ENCODE peak calls at places on chromosomes 16 and 17, in eight cellular contexts. R, T, O, U, Q, D, Z and Y are unnamed samples.

GRCh38 chr17:66276328-66276937 is 26.0 kb upstream of the PRKCA start:
- DNase-seq in T (no peak), D (peak), O (peak), R (no peak), Z (no peak), U (no peak), Q (peak), Y (peak)

GRCh38 chr17:67992541-67993152 is 3.6 kb downstream of the C17orf58 start:
- DNase-seq in U (peak), O (no peak), D (no peak), Q (no peak), T (no peak), R (no peak), Z (no peak), Y (no peak)

GRCh38 chr17:69047368-69048263 is 13.1 kb downstream of the ABCA9 start:
- DNase-seq in O (peak), T (no peak), D (peak), Z (no peak), Q (peak), R (peak), U (no peak), Y (peak)

GRCh38 chr17:83055911-83056582 is 23.4 kb upstream of the METRNL start:
- DNase-seq in D (peak), R (peak), Q (peak), U (no peak), O (peak), Z (peak), T (no peak), Y (peak)

GRCh38 chr17:557371-557770 is 157.3 kb downstream of the VPS53 start:
- DNase-seq in U (no peak), O (no peak), D (no peak), Q (no peak), T (no peak), R (no peak), Z (no peak), Y (no peak)

GRCh38 chr17:42980766-42981397 is 517 bp downstream of the RUNDC1 start:
- DNase-seq in R (no peak), Z (peak), Q (peak), U (peak), D (peak), O (peak), T (peak), Y (peak)

GRCh38 chr16:80027007-80027965 is 426.7 kb upstream of the MAF start:
- DNase-seq in R (peak), U (peak), O (peak), Q (peak), T (peak), D (peak), Z (peak), Y (peak)

GRCh38 chr16:2963611-2964415 is at the start of gene KREMEN2:
- DNase-seq in Z (peak), D (no peak), Q (peak), O (no peak), R (no peak), U (peak), T (no peak), Y (no peak)

GRCh38 chr17:81196505-81197408 is 26.0 kb downstream of the CEP131 start:
- DNase-seq in Z (no peak), R (no peak), U (no peak), D (no peak), T (no peak), Q (no peak), O (no peak), Y (no peak)

GRCh38 chr17:67285360-67285759 is 40.4 kb upstream of the HELZ start:
- DNase-seq in Q (no peak), U (no peak), D (no peak), O (no peak), R (no peak), Z (no peak), T (no peak), Y (no peak)

GRCh38 chr17:18380471-18381157 is 3.0 kb downstream of the EVPLL start:
- DNase-seq in U (no peak), D (no peak), Z (no peak), R (no peak), O (no peak), Q (no peak), T (no peak), Y (no peak)

GRCh38 chr17:17844079-17844478 is 7.3 kb upstream of the SREBF1 start:
- DNase-seq in O (no peak), R (no peak), Z (no peak), T (no peak), U (no peak), D (no peak), Q (no peak), Y (no peak)

GRCh38 chr16:82681592-82681991 is 54.8 kb downstream of the CDH13 start:
- DNase-seq in O (no peak), D (no peak), Q (no peak), Z (no peak), U (no peak), T (no peak), R (no peak), Y (no peak)

GRCh38 chr17:49316889-49317288 is 45.2 kb downstream of the ZNF652 start:
- DNase-seq in O (no peak), Q (peak), Z (no peak), U (no peak), R (no peak), T (no peak), D (no peak), Y (no peak)

GRCh38 chr17:39486242-39486641 is 25.0 kb downstream of the CDK12 start:
- DNase-seq in O (peak), Z (no peak), Q (peak), T (no peak), D (no peak), R (no peak), U (no peak), Y (peak)

GRCh38 chr16:55380485-55380884 is 56.5 kb downstream of the IRX6 start:
- DNase-seq in Q (no peak), O (no peak), Z (no peak), T (no peak), R (no peak), U (no peak), D (no peak), Y (no peak)

GRCh38 chr17:74860229-74860998 is 729 bp upstream of the GRIN2C start:
- DNase-seq in Z (no peak), Q (no peak), R (no peak), O (no peak), D (no peak), U (peak), T (peak), Y (no peak)

GRCh38 chr17:81400154-81400938 is 5.1 kb downstream of the BAHCC1 start:
- DNase-seq in T (no peak), O (peak), R (no peak), Q (peak), U (peak), D (peak), Z (no peak), Y (peak)

GRCh38 chr16:11034005-11034404 is 89.6 kb downstream of the CLEC16A start:
- DNase-seq in Q (peak), R (peak), O (peak), Z (no peak), U (no peak), D (peak), T (no peak), Y (peak)

GRCh38 chr16:55248494-55248893 is 75.5 kb upstream of the IRX6 start:
- DNase-seq in T (no peak), U (no peak), Z (no peak), R (no peak), O (no peak), Q (no peak), D (no peak), Y (no peak)

GRCh38 chr16:46658925-46659324 is 30.1 kb downstream of the VPS35 start:
- DNase-seq in U (no peak), O (no peak), D (no peak), R (no peak), Z (no peak), T (no peak), Q (no peak), Y (no peak)

GRCh38 chr17:81909966-81910839 is 996 bp downstream of the PCYT2 start:
- DNase-seq in R (no peak), O (no peak), Z (no peak), T (no peak), Q (no peak), U (peak), D (no peak), Y (no peak)

GRCh38 chr17:77454560-77455095 is 313.9 kb downstream of the SEC14L1 start:
- DNase-seq in R (no peak), U (no peak), T (no peak), D (peak), Q (no peak), Z (no peak), O (no peak), Y (no peak)

GRCh38 chr16:3170440-3171180 is 17.4 kb upstream of the OR1F1 start:
- DNase-seq in D (no peak), Z (no peak), U (peak), T (no peak), O (no peak), Q (no peak), R (no peak), Y (no peak)

GRCh38 chr17:63702616-63703015 is 2.7 kb upstream of the LIMD2 start:
- DNase-seq in O (no peak), Z (no peak), Q (no peak), D (no peak), R (peak), U (no peak), T (no peak), Y (no peak)

GRCh38 chr16:1874854-1875253 is 2.9 kb upstream of the MEIOB start:
- DNase-seq in Q (no peak), U (no peak), T (no peak), Z (no peak), D (no peak), O (no peak), R (no peak), Y (no peak)

GRCh38 chr16:24848065-24848464 is 2.3 kb downstream of the SLC5A11 start:
- DNase-seq in O (peak), Q (peak), Z (no peak), D (peak), U (no peak), T (no peak), R (no peak), Y (peak)

GRCh38 chr16:85969591-85969990 is 70.6 kb downstream of the IRF8 start:
- DNase-seq in T (no peak), Q (no peak), O (no peak), R (no peak), U (no peak), D (no peak), Z (no peak), Y (no peak)

GRCh38 chr16:86133847-86134375 is 234.9 kb downstream of the IRF8 start:
- DNase-seq in D (no peak), Q (no peak), Z (no peak), T (no peak), O (no peak), U (no peak), R (no peak), Y (no peak)

GRCh38 chr17:55284944-55285339 is 20.2 kb downstream of the HLF start:
- DNase-seq in Z (no peak), D (no peak), Q (no peak), R (no peak), O (no peak), U (no peak), T (no peak), Y (peak)

GRCh38 chr17:82888583-82889495 is 49.0 kb upstream of the ZNF750 start:
- DNase-seq in R (no peak), Q (no peak), T (no peak), U (no peak), Z (no peak), O (no peak), D (no peak), Y (no peak)

GRCh38 chr16:53913082-53913870 is 209.3 kb downstream of the FTO start:
- DNase-seq in U (no peak), R (peak), Q (peak), D (peak), Z (no peak), T (no peak), O (peak), Y (peak)

GRCh38 chr16:70612931-70613330 is 33.4 kb upstream of the IL34 start:
- DNase-seq in R (no peak), T (no peak), D (no peak), Z (no peak), Q (no peak), U (no peak), O (no peak), Y (no peak)

GRCh38 chr16:26186221-26186620 is 494.5 kb downstream of the HS3ST4 start:
- DNase-seq in D (no peak), U (no peak), O (no peak), Z (no peak), R (no peak), Q (no peak), T (no peak), Y (no peak)

GRCh38 chr16:31276600-31276999 is 16.8 kb downstream of the ITGAM start:
- DNase-seq in O (no peak), D (no peak), Z (no peak), R (no peak), T (no peak), U (no peak), Q (no peak), Y (no peak)

GRCh38 chr17:229130-229944 is 47.9 kb upstream of the DOC2B start:
- DNase-seq in O (no peak), Z (no peak), D (no peak), R (peak), U (no peak), Q (no peak), T (no peak), Y (no peak)

GRCh38 chr17:16653367-16654041 is at the start of gene ZNF624:
- DNase-seq in Z (peak), Q (peak), O (peak), D (peak), U (peak), T (peak), R (peak), Y (peak)

DNA sequence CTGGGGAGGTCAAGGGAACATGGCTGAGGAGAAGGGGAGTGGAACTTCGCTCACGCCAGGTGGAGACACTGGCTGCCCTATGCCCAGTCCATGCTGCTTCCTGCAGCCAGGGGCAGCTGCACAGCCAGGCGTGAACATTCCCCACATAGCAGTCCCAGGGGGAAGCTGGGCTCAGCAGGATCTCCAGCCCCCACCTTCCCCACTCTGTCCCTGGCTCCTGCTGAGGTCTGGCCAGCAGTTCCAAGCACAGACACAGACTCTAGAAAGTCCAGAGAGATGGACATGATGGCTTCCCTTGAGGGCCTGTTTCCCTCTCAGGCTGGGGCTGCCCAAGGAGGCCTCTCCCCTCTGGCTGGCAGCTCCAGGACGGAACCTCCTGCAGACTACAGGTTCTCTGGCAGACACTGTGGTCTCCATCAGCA is 9.3 kb downstream of the JUP start:
- DNase-seq in T (no peak), D (no peak), O (no peak), R (no peak), Q (no peak), U (peak), Z (no peak), Y (no peak)
- TF ChIP-seq CTCF in T (no peak), D (peak), O (no peak), R (no peak), Q (no peak), U (no peak), Z (no peak), Y (no peak)

GRCh38 chr16:52677487-52677886 is 130.5 kb upstream of the TOX3 start:
- DNase-seq in O (no peak), Q (peak), T (no peak), U (no peak), Z (no peak), D (no peak), R (no peak), Y (no peak)
- TF ChIP-seq CTCF in O (no peak), Q (no peak), T (no peak), U (no peak), Z (no peak), D (no peak), R (no peak), Y (no peak)

GRCh38 chr17:78575899-78576298 is 1.3 kb downstream of the DNAH17 start:
- DNase-seq in Z (no peak), O (no peak), T (no peak), U (no peak), D (no peak), Q (no peak), R (no peak), Y (no peak)
- TF ChIP-seq CTCF in Z (no peak), O (no peak), T (no peak), U (no peak), D (no peak), Q (no peak), R (no peak), Y (no peak)

GRCh38 chr17:9298776-9299295 is 276.8 kb downstream of the STX8 start:
- DNase-seq in Z (no peak), U (no peak), O (no peak), T (no peak), R (no peak), D (no peak), Q (no peak), Y (no peak)
- TF ChIP-seq CTCF in Z (no peak), U (no peak), O (no peak), T (no peak), R (no peak), D (no peak), Q (no peak), Y (no peak)

GRCh38 chr16:58513874-58514273 is 1.4 kb upstream of the SETD6 start:
- DNase-seq in Q (no peak), O (no peak), R (no peak), T (no peak), U (no peak), Z (no peak), D (no peak), Y (peak)

GRCh38 chr16:58516768-58517107 is 1.4 kb downstream of the SETD6 start:
- DNase-seq in Q (no peak), T (no peak), R (no peak), O (no peak), U (no peak), Z (no peak), D (no peak), Y (no peak)

GRCh38 chr16:58515871-58516767 is 802 bp downstream of the SETD6 start:
- DNase-seq in Q (peak), T (peak), D (peak), O (no peak), Z (no peak), U (peak), R (no peak), Y (peak)

GRCh38 chr16:58518083-58518979 is 3.0 kb downstream of the SETD6 start:
- DNase-seq in T (no peak), O (no peak), D (no peak), Z (no peak), R (no peak), Q (no peak), U (no peak), Y (no peak)

DNA sequence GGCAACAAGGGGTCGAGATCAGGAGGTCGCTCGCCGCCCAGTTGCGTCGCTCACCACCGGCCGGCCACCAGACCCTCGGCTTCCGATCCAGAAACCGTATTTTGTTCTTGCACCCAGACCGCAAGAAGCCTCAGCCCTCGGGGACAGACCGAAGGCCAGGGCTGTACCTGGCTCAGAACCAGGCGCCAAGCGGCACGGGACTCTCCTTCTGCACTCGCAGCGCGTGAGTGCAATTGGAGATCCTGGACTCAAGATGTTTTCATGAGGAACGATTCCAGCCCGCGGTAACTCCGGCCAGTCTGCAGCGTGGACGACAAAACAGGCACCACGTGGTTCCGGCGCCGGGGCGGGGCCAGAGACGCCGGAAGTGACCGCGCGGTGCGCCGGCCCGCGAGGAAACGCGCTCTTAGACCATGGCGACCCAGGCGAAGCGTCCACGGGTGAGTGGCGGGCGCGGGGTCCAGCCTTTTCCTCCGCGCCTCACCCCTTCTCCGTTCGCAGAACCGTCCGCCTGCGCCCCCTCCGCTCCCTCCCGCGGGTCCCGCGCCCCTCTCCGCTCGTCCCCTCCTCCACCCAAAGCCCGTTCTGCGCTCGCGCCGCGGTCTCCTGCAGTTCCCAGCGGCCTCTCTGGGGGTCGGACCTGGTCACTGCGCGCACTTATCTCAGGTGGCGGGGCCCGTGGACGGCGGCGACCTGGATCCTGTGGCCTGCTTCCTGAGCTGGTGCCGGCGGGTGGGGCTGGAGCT is at the start of gene SETD6:
- DNase-seq in U (peak), Z (peak), D (peak), T (peak), R (peak), O (peak), Q (peak), Y (peak)
- TF ChIP-seq CTCF in U (no peak), Z (no peak), D (peak), T (no peak), R (peak), O (peak), Q (peak), Y (no peak)

GRCh38 chr16:56971768-56972043 is 10.0 kb downstream of the CETP start:
- DNase-seq in O (no peak), T (no peak), Q (no peak), U (no peak), Z (no peak), R (no peak), D (no peak), Y (no peak)

GRCh38 chr16:56970934-56971767 is 9.4 kb downstream of the CETP start:
- DNase-seq in D (peak), O (no peak), Q (no peak), Z (no peak), T (no peak), U (no peak), R (no peak), Y (peak)

GRCh38 chr16:56974549-56975300 is 13.0 kb downstream of the CETP start:
- DNase-seq in R (no peak), Q (no peak), D (no peak), T (no peak), Z (no peak), O (no peak), U (no peak), Y (no peak)

GRCh38 chr16:56972898-56973689 is 11.3 kb downstream of the CETP start:
- DNase-seq in R (no peak), O (no peak), U (no peak), D (no peak), T (no peak), Q (no peak), Z (no peak), Y (no peak)

DNA sequence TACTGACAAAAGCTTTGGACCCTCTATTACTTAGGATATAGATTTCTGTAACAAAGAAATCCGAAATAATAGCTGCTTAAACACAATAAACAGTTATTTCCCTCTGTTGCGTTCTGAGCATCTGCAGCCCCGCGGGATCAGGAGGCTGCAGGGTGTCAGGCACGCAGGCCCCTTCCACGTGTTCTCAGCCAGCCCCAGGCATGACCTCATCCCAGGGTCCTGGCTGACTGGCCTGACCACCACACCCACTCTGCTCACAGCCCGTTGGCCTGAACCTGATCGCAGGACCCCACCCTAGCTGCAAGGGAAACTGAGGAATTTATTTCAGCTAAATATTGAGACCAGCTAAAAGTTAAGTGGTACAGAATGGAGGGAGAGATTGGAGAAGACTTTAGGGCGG is 10.7 kb downstream of the CETP start:
- DNase-seq in Z (no peak), O (no peak), T (no peak), Q (no peak), U (no peak), R (no peak), D (no peak), Y (no peak)
- TF ChIP-seq CTCF in Z (no peak), O (no peak), T (no peak), Q (no peak), U (no peak), R (no peak), D (no peak), Y (no peak)